ENCODE peak calls at places on chromosomes 5 and 9, in seven cellular contexts. P is Peyer's patch; R is PC-3; D is breast epithelium; C is right atrium auricular region; M is CD4-positive, alpha-beta memory T cell; F is left ventricle myocardium inferior. S is an unnamed sample.

GRCh38 chr9:76897804-76898525 is 7.9 kb downstream of the PRUNE2 start:
- DNase-seq in P (no peak), R (no peak), D (no peak), C (no peak), M (no peak), F (no peak), S (no peak)

GRCh38 chr9:5499889-5500398 is 10.4 kb upstream of the PDCD1LG2 start:
- DNase-seq in P (no peak), R (peak), D (no peak), C (no peak), M (no peak), F (no peak), S (no peak)

GRCh38 chr5:145975361-145976066 is 39.1 kb downstream of the SH3RF2 start:
- DNase-seq in P (no peak), R (peak), D (no peak), C (no peak), M (no peak), F (no peak), S (peak)

GRCh38 chr5:69265931-69266330 is 31.2 kb downstream of the CDK7 start:
- DNase-seq in P (no peak), R (peak), D (no peak), C (no peak), M (no peak), F (no peak), S (no peak)

GRCh38 chr5:143636951-143637528 is 174.9 kb upstream of the HMHB1 start:
- DNase-seq in P (no peak), R (peak), D (no peak), C (no peak), M (no peak), F (no peak), S (no peak)

GRCh38 chr9:136882109-136882946 is 4.0 kb upstream of the TRAF2 start:
- DNase-seq in P (peak), R (peak), D (no peak), C (peak), M (peak), F (no peak), S (peak)

GRCh38 chr5:169637085-169637855 is at the start of gene DOCK2:
- DNase-seq in P (peak), R (no peak), D (no peak), C (no peak), M (peak), F (peak), S (no peak)

GRCh38 chr5:43839218-43839617 is 236.2 kb downstream of the NNT start:
- DNase-seq in P (no peak), R (peak), D (no peak), C (no peak), M (no peak), F (no peak), S (peak)

GRCh38 chr9:89042984-89043383 is 51.7 kb downstream of the S1PR3 start:
- DNase-seq in P (no peak), R (no peak), D (no peak), C (no peak), M (no peak), F (no peak), S (no peak)

GRCh38 chr9:127255692-127256091 is 8.9 kb upstream of the GARNL3 start:
- DNase-seq in P (no peak), R (no peak), D (no peak), C (no peak), M (no peak), F (no peak), S (no peak)

GRCh38 chr5:86909461-86909881 is 291.7 kb downstream of the COX7C start:
- DNase-seq in P (no peak), R (peak), D (no peak), C (no peak), M (no peak), F (no peak), S (peak)

GRCh38 chr5:115737452-115737851 is 79.0 kb downstream of the CDO1 start:
- DNase-seq in P (no peak), R (no peak), D (no peak), C (no peak), M (no peak), F (no peak), S (no peak)

GRCh38 chr5:411728-412127 is 31.2 kb upstream of the EXOC3 start:
- DNase-seq in P (no peak), R (no peak), D (peak), C (no peak), M (no peak), F (no peak), S (no peak)

GRCh38 chr9:127971357-127972315 is 9.2 kb downstream of the EEIG1 start:
- DNase-seq in P (no peak), R (no peak), D (no peak), C (no peak), M (peak), F (no peak), S (no peak)

GRCh38 chr5:67100301-67100700 is 96.3 kb downstream of the CD180 start:
- DNase-seq in P (no peak), R (no peak), D (no peak), C (no peak), M (peak), F (no peak), S (no peak)

GRCh38 chr5:149940077-149940574 is 4.5 kb downstream of the PDE6A start:
- DNase-seq in P (no peak), R (peak), D (no peak), C (no peak), M (no peak), F (no peak), S (no peak)

GRCh38 chr9:121892706-121893105 is 200.4 kb downstream of the TTLL11 start:
- DNase-seq in P (no peak), R (no peak), D (no peak), C (no peak), M (no peak), F (no peak), S (no peak)

GRCh38 chr5:75277463-75277862 is 40.8 kb upstream of the ANKRD31 start:
- DNase-seq in P (peak), R (no peak), D (no peak), C (no peak), M (no peak), F (no peak), S (no peak)

GRCh38 chr9:129275626-129276247 is 97.7 kb upstream of the IER5L start:
- DNase-seq in P (peak), R (peak), D (peak), C (no peak), M (no peak), F (no peak), S (no peak)

GRCh38 chr9:124015091-124015660 is 3.6 kb downstream of the LHX2 start:
- DNase-seq in P (no peak), R (no peak), D (no peak), C (no peak), M (no peak), F (no peak), S (no peak)

GRCh38 chr9:99172129-99173091 is 49.3 kb downstream of the ALG2 start:
- DNase-seq in P (no peak), R (no peak), D (no peak), C (no peak), M (no peak), F (no peak), S (no peak)

GRCh38 chr5:119275146-119275872 is 80.5 kb upstream of the TNFAIP8 start:
- DNase-seq in P (no peak), R (peak), D (no peak), C (no peak), M (no peak), F (no peak), S (peak)

GRCh38 chr9:92648447-92649406 is 21.2 kb downstream of the IPPK start:
- DNase-seq in P (peak), R (no peak), D (peak), C (peak), M (no peak), F (no peak), S (no peak)

GRCh38 chr5:150152636-150153462 is 2.8 kb downstream of the PDGFRB start:
- DNase-seq in P (no peak), R (no peak), D (no peak), C (no peak), M (no peak), F (no peak), S (no peak)

GRCh38 chr9:33813712-33814641 is 3.0 kb upstream of the UBE2R2 start:
- DNase-seq in P (peak), R (peak), D (no peak), C (no peak), M (peak), F (no peak), S (peak)

GRCh38 chr9:126551812-126552211 is 61.9 kb upstream of the LMX1B start:
- DNase-seq in P (no peak), R (no peak), D (no peak), C (no peak), M (no peak), F (no peak), S (no peak)

GRCh38 chr5:15260347-15261278 is 239.4 kb upstream of the FBXL7 start:
- DNase-seq in P (no peak), R (no peak), D (no peak), C (no peak), M (no peak), F (no peak), S (no peak)

GRCh38 chr9:112699230-112699629 is 18.7 kb downstream of the INIP start:
- DNase-seq in P (no peak), R (no peak), D (no peak), C (no peak), M (peak), F (no peak), S (no peak)

GRCh38 chr5:151253604-151253948 is 591 bp downstream of the GM2A start:
- DNase-seq in P (no peak), R (peak), D (no peak), C (no peak), M (no peak), F (no peak), S (no peak)

GRCh38 chr9:112112941-112113399 is 62.1 kb downstream of the SUSD1 start:
- DNase-seq in P (peak), R (peak), D (no peak), C (no peak), M (peak), F (no peak), S (peak)

GRCh38 chr9:36150529-36151305 is 14.2 kb downstream of the GLIPR2 start:
- DNase-seq in P (no peak), R (no peak), D (no peak), C (no peak), M (no peak), F (no peak), S (no peak)

GRCh38 chr9:36151306-36152210 is 15.0 kb downstream of the GLIPR2 start:
- DNase-seq in P (peak), R (peak), D (no peak), C (no peak), M (peak), F (peak), S (no peak)

GRCh38 chr9:36158122-36158521 is 11.1 kb upstream of the CCIN start:
- DNase-seq in P (no peak), R (no peak), D (no peak), C (no peak), M (no peak), F (no peak), S (no peak)

GRCh38 chr9:36152741-36153438 is 16.3 kb upstream of the CCIN start:
- DNase-seq in P (no peak), R (no peak), D (no peak), C (no peak), M (no peak), F (no peak), S (no peak)

DNA sequence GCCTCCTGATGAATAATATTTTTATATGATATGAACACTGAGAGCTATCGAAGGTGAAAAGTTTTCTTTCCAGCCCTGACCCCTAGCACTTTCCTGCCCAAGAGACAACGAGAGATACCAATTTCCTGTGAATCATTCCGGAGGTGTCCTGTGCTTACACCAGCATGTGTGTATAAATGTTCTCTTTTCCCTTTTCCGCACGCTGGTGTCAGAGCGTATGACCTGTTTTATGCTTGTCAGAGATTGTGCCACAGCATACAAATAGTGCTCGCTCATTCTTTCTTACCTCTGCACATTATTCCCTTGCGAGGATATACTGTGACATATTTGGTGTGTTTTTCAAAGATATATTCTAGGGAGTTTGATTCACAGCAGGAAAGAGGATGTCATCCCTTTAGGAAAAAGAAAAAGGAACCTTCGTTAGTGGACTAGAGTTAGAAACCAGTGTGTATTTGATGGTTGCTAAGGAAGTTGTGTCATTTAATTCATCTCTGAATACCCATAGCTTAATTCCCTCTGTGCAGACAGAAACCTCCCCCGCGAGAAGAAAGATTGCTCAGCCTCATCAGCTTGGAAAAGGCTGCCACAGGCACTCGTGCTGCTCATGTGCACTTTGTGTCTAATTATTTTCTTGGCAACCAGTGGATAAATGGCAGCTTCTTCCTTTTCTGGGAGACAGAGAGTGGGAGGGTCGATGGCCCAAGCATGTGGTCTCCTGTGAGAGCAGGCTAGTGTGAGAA is 14.8 kb upstream of the CCIN start:
- DNase-seq in P (peak), R (peak), D (no peak), C (no peak), M (no peak), F (no peak), S (no peak)
- H3K27ac ChIP-seq in P (peak), R (peak), D (peak), C (peak), M (no peak), F (peak), S (no peak)

DNA sequence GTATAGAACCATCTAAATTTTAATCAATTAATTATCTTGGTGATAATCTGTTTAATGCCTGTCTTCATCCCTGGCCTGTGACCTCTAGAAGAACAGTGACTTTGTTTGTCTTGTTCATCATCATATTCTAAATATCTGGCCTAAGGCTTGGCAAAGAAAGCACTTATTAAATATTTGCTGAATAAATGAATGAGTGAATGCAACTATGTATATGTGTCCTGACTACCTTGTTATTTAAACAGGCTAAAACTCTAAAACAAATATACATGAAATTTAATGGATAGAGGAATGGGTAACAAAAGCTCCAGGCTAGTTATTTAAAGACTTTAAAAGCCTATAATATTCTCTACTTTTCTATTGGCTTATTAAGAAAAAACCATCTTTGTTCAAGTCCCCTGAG is 91.7 kb upstream of the CER1 start:
- DNase-seq in P (no peak), R (peak), D (no peak), C (no peak), M (no peak), F (no peak), S (no peak)
- H3K27ac ChIP-seq in P (no peak), R (peak), D (no peak), C (no peak), M (no peak), F (no peak), S (no peak)

GRCh38 chr9:134477927-134478326 is 151.7 kb downstream of the RXRA start:
- DNase-seq in P (no peak), R (no peak), D (no peak), C (no peak), M (no peak), F (no peak), S (no peak)

GRCh38 chr9:134475051-134475790 is 149.0 kb downstream of the RXRA start:
- DNase-seq in P (peak), R (no peak), D (no peak), C (peak), M (no peak), F (peak), S (no peak)

GRCh38 chr9:134476256-134476941 is 150.1 kb downstream of the RXRA start:
- DNase-seq in P (no peak), R (no peak), D (no peak), C (no peak), M (no peak), F (no peak), S (no peak)

GRCh38 chr9:134476942-134477335 is 150.7 kb downstream of the RXRA start:
- DNase-seq in P (no peak), R (no peak), D (no peak), C (no peak), M (no peak), F (no peak), S (no peak)

GRCh38 chr9:134477342-134477925 is 151.2 kb downstream of the RXRA start:
- DNase-seq in P (no peak), R (no peak), D (no peak), C (no peak), M (no peak), F (no peak), S (no peak)
- H3K27ac ChIP-seq in P (no peak), R (no peak), D (no peak), C (no peak), M (no peak), F (no peak), S (no peak)

GRCh38 chr5:14173419-14174234 is 30.5 kb downstream of the TRIO start:
- DNase-seq in P (no peak), R (no peak), D (no peak), C (no peak), M (no peak), F (no peak), S (no peak)
- H3K27ac ChIP-seq in P (peak), R (no peak), D (no peak), C (no peak), M (no peak), F (no peak), S (no peak)

DNA sequence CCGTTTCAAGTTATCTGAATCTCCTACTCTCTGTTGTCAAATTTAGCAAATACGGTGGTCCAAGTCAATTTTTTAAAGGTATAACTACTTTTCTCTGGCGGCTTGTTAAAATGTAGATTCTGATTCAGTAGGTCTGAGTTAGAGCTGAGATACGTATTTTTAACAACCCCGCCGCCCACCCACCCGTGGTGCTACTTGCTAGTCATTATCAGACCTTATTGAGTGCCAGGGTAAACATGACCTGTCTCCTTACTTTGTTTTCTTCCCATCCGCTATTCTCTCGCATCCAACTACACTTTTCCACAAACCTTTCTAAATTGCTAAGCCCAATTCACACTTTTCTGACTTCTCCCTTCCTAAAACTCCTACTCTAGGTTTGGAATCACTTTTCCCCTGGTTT is 694 bp upstream of the PLAA start:
- DNase-seq in P (no peak), R (no peak), D (no peak), C (no peak), M (no peak), F (no peak), S (no peak)
- H3K27ac ChIP-seq in P (peak), R (peak), D (peak), C (peak), M (peak), F (peak), S (peak)

GRCh38 chr5:138489705-138490104 is 24.4 kb downstream of the EGR1 start:
- DNase-seq in P (no peak), R (no peak), D (no peak), C (no peak), M (no peak), F (no peak), S (no peak)

GRCh38 chr5:138491284-138491648 is 26.0 kb downstream of the EGR1 start:
- DNase-seq in P (no peak), R (no peak), D (no peak), C (no peak), M (no peak), F (no peak), S (no peak)

GRCh38 chr5:138492552-138493045 is 27.3 kb downstream of the EGR1 start:
- DNase-seq in P (no peak), R (no peak), D (no peak), C (no peak), M (no peak), F (no peak), S (no peak)

GRCh38 chr5:138491669-138492551 is 26.6 kb downstream of the EGR1 start:
- DNase-seq in P (peak), R (peak), D (peak), C (peak), M (peak), F (peak), S (no peak)

GRCh38 chr5:138490648-138491283 is 25.5 kb downstream of the EGR1 start:
- DNase-seq in P (no peak), R (no peak), D (no peak), C (no peak), M (no peak), F (no peak), S (no peak)
- H3K27ac ChIP-seq in P (no peak), R (no peak), D (peak), C (no peak), M (no peak), F (no peak), S (no peak)

DNA sequence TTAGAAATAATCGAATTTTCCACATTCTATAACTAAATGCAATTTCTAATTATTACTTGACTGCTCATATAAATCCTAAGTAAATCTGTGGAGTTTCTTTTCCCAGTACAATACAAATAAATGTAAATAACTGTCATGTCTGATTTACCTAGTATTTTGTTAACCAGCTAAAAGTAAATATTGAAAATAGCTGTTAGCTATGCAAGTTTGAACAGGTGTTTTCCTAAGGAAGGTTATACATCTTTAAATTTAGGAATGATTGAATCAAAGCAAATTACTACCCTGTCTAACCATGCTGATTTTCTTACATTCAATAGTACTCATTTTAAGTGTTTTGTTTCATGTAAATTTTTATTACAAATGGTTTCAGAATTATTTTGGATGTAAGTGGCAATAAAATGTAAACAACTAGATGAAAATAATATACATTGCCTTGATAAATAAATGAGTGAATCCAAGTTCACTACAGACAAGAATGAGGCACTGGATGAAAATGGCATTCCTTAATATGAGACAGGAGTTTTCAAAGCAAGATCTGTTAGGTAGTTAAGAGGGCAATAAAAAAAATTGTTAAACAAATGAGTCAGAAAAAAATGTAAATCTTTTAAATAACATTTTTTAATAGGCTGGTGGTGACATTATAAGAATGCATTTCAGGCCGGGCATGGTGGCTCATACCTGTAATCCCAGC is 15.8 kb downstream of the MCIDAS start:
- DNase-seq in P (no peak), R (peak), D (no peak), C (no peak), M (no peak), F (no peak), S (no peak)
- H3K27ac ChIP-seq in P (no peak), R (no peak), D (no peak), C (no peak), M (no peak), F (no peak), S (no peak)

S was measured in epithelial cell of prostate.